ENCODE peak calls at places on chromosomes 12 and 14, in six cellular contexts. T is tibial nerve, Q is astrocyte of the spinal cord, W is BE2C, U is kidney, P is GM06990. L is an unnamed sample.

GRCh38 chr12:116427200-116427932 is 131.8 kb upstream of the MAP1LC3B2 start:
- DNase-seq in W (no peak), Q (peak; percentile 26), P (no peak), U (no peak), T (no peak), L (no peak)

GRCh38 chr14:96268426-96269358 is 12.7 kb downstream of the BDKRB1 start:
- DNase-seq in T (peak; percentile 32), W (peak; percentile 62), Q (peak; percentile 75), U (peak; percentile 85), P (no peak), L (peak; percentile 98)

GRCh38 chr14:28243600-28243999 is 523.0 kb upstream of the FOXG1 start:
- DNase-seq in T (no peak), Q (peak; percentile 34), W (no peak), P (no peak), U (no peak), L (peak; percentile 18)

GRCh38 chr14:73754911-73755360 is 40.8 kb upstream of the PNMA1 start:
- DNase-seq in T (no peak), W (no peak), Q (peak; percentile 73), P (no peak), U (peak; percentile 81), L (peak; percentile 43)

GRCh38 chr14:24331731-24332093 is 3.2 kb downstream of the ADCY4 start:
- DNase-seq in Q (no peak), P (no peak), W (no peak), U (peak; percentile 77), T (no peak), L (no peak)

GRCh38 chr14:96039633-96040311 is 610 bp downstream of the C14orf132 start:
- DNase-seq in T (no peak), Q (peak; percentile 43), U (no peak), W (peak; percentile 65), P (no peak), L (no peak)

GRCh38 chr12:13175499-13175898 is 21.0 kb upstream of the EMP1 start:
- DNase-seq in Q (no peak), W (no peak), T (no peak), P (no peak), U (no peak), L (peak; percentile 91)

GRCh38 chr14:70027785-70028428 is 148.7 kb downstream of the SMOC1 start:
- DNase-seq in T (peak; percentile 66), Q (peak; percentile 50), P (peak; percentile 59), U (peak; percentile 88), W (peak; percentile 83), L (peak; percentile 64)

GRCh38 chr12:47867496-47867941 is 37.3 kb downstream of the VDR start:
- DNase-seq in U (no peak), W (no peak), P (no peak), Q (peak; percentile 90), T (no peak), L (peak; percentile 87)

GRCh38 chr14:101836131-101836530 is 74.6 kb downstream of the PPP2R5C start:
- DNase-seq in T (no peak), U (no peak), P (no peak), W (no peak), Q (peak; percentile 30), L (no peak)

GRCh38 chr12:108482717-108483212 is 32.3 kb upstream of the FICD start:
- DNase-seq in Q (peak; percentile 76), T (no peak), U (no peak), P (no peak), W (no peak), L (peak; percentile 68)

GRCh38 chr12:20011200-20011599 is 357.1 kb upstream of the PDE3A start:
- DNase-seq in P (no peak), W (no peak), Q (peak; percentile 37), T (no peak), U (no peak), L (no peak)

GRCh38 chr14:92651106-92651792 is 97.2 kb downstream of the LGMN start:
- DNase-seq in W (no peak), P (peak; percentile 86), U (peak; percentile 74), T (no peak), Q (no peak), L (no peak)

GRCh38 chr12:5442251-5443006 is 10.5 kb downstream of the NTF3 start:
- DNase-seq in W (no peak), U (no peak), Q (peak; percentile 58), T (no peak), P (no peak), L (no peak)

GRCh38 chr14:85602366-85602765 is 72.4 kb downstream of the FLRT2 start:
- DNase-seq in Q (no peak), T (no peak), U (no peak), W (no peak), P (no peak), L (no peak)

GRCh38 chr12:32290411-32290810 is 108.9 kb upstream of the FGD4 start:
- DNase-seq in W (no peak), P (no peak), U (no peak), Q (peak; percentile 24), T (no peak), L (peak; percentile 17)

GRCh38 chr12:82326905-82327503 is 31.2 kb downstream of the CCDC59 start:
- DNase-seq in P (no peak), W (no peak), T (no peak), Q (peak; percentile 46), U (no peak), L (peak; percentile 54)

GRCh38 chr14:76382495-76382832 is 6.5 kb downstream of the ESRRB start:
- DNase-seq in W (no peak), U (no peak), P (no peak), T (no peak), Q (no peak), L (no peak)

GRCh38 chr12:100128509-100128908 is 14.2 kb downstream of the BLTP3B start:
- DNase-seq in W (peak; percentile 32), P (no peak), T (peak; percentile 32), U (no peak), Q (peak; percentile 16), L (peak; percentile 77)

GRCh38 chr12:55060470-55060869 is 40.7 kb downstream of the NEUROD4 start:
- DNase-seq in W (no peak), T (no peak), Q (no peak), U (no peak), P (peak; percentile 52), L (peak; percentile 27)

GRCh38 chr12:5220835-5221234 is 177.2 kb downstream of the KCNA5 start:
- DNase-seq in W (no peak), Q (no peak), T (no peak), P (no peak), U (no peak), L (no peak)

GRCh38 chr12:6861391-6861790 is 5.9 kb upstream of the TPI1 start:
- DNase-seq in W (no peak), T (no peak), Q (no peak), U (peak; percentile 59), P (no peak), L (no peak)

GRCh38 chr14:92690171-92691011 is 58.0 kb downstream of the LGMN start:
- DNase-seq in W (peak; percentile 60), P (no peak), T (no peak), U (peak; percentile 79), Q (peak; percentile 59), L (peak; percentile 74)

GRCh38 chr12:63882844-63883243 is 38.3 kb downstream of the SRGAP1 start:
- DNase-seq in P (no peak), U (no peak), Q (no peak), W (peak; percentile 80), T (no peak), L (no peak)

GRCh38 chr12:4736048-4736447 is 15.8 kb downstream of the GALNT8 start:
- DNase-seq in W (no peak), U (no peak), Q (no peak), P (no peak), T (no peak), L (no peak)

GRCh38 chr14:20436363-20436755 is 393 bp upstream of the KLHL33 start:
- DNase-seq in T (no peak), W (no peak), Q (peak; percentile 61), P (no peak), U (no peak), L (peak; percentile 73)

DNA sequence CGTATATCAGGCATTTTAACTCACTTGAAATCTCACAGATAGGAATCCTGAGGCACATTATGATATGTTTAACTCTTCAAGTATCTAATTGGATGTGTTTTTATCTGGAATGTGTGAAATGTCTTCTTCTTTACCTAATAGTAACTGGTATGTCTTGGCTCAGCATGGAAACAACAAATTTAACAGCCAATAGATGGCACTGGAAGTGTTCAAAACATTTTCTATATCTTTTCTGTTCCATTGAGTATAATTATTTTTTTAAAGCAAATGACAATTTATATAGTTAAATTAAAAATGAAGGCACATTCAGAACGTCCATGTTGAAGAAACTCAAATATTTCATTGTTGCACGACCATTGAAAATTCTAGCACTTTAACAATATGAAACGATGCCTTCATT is 164.6 kb upstream of the SLC16A7 start:
- DNase-seq in Q (no peak), T (no peak), W (no peak), P (no peak), U (no peak), L (peak; percentile 16)
- TF ChIP-seq CTCF in Q (no peak), T (no peak), W (peak; percentile 27), P (peak; percentile 4), U (no peak), L (peak; percentile 29)

GRCh38 chr14:100191584-100192249 is 32.3 kb upstream of the DEGS2 start:
- DNase-seq in P (no peak), U (peak; percentile 83), T (no peak), Q (no peak), W (no peak), L (no peak)

GRCh38 chr14:100192250-100192671 is 32.8 kb upstream of the DEGS2 start:
- DNase-seq in W (no peak), U (peak; percentile 88), P (peak; percentile 29), T (no peak), Q (no peak), L (no peak)

GRCh38 chr14:100190126-100190525 is 30.7 kb upstream of the DEGS2 start:
- DNase-seq in U (no peak), T (no peak), Q (no peak), W (no peak), P (no peak), L (no peak)

GRCh38 chr14:100192672-100193416 is 33.4 kb upstream of the DEGS2 start:
- DNase-seq in T (peak; percentile 99), Q (peak; percentile 97), W (peak; percentile 99), U (peak; percentile 100), P (peak; percentile 99), L (peak; percentile 99)

GRCh38 chr14:100193417-100194357 is 34.2 kb upstream of the DEGS2 start:
- DNase-seq in T (no peak), W (no peak), U (no peak), Q (no peak), P (no peak), L (peak; percentile 5)
- TF ChIP-seq CTCF in T (no peak), W (no peak), U (no peak), Q (no peak), P (peak; percentile 13), L (no peak)

GRCh38 chr12:76117067-76117691 is 32.7 kb upstream of the NAP1L1 start:
- DNase-seq in U (no peak), T (no peak), P (no peak), W (no peak), Q (no peak), L (no peak)
- TF ChIP-seq CTCF in U (no peak), T (no peak), P (no peak), W (no peak), Q (no peak), L (no peak)

DNA sequence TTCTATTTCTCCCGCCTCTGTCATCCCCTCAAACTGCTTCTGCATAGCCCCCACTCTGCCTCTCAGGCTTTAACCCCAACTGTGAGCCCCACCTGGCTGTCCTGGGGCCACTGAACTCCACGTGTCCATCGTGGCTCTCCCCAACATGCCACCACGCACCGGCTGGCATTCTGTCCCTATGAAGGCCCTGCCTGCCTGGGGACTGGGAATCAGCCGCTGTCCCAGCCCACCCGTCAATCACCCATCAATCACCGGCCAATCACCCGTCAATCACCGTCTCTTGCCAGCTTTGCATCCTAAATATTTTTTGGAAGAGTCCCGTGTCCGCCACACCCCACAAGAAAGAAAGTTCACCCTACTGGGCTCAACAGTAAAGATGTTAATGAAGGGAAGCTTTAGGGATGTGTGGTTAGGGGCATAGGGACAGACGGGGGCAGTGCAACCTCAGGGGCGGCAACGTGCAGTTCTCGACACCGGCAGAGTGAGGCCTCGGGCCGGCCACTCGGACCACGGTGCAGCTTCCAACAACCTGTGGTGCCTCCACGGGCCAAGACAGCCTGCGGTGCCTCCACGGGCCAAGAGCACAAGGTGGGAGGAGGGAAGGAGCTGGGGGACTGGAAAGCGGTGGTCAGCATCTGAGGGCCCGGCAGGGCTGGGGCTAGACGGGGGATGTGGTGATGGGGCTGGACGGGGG is 85.6 kb downstream of the GALNT9 start:
- DNase-seq in W (no peak), Q (no peak), P (no peak), T (no peak), U (peak; percentile 64), L (no peak)
- TF ChIP-seq CTCF in W (no peak), Q (no peak), P (no peak), T (no peak), U (no peak), L (no peak)

L was measured in MCF 10A.